ENCODE peak calls at places on chromosomes 7 and 10, in nine cellular contexts. W is WTC11; U is central memory CD4-positive, alpha-beta T cell; O is cerebellar nuclear complex; G is activated CD4-positive, alpha-beta T cell treated with anti-CD3 and anti-CD28 coated beads, Interleukin-2, amount 50 U/mL, for 24 hours; C is right cardiac atrium; Q is GM04503; F is stromal cell of bone marrow; P is NCI-H774. R is an unnamed sample.

GRCh38 chr7:79211724-79212123 is 241.7 kb downstream of the MAGI2 start:
- DNase-seq in W (no peak), U (no peak), O (no peak), G (no peak), C (no peak), Q (no peak), F (no peak), P (no peak), R (no peak)

GRCh38 chr10:20004087-20004523 is 187.9 kb downstream of the PLXDC2 start:
- DNase-seq in W (no peak), U (no peak), O (no peak), G (no peak), C (peak; percentile 61), Q (no peak), F (no peak), P (no peak), R (peak; percentile 9)

GRCh38 chr7:88614736-88615135 is 144.8 kb upstream of the ZNF804B start:
- DNase-seq in W (no peak), U (no peak), O (no peak), G (no peak), C (no peak), Q (no peak), F (no peak), P (no peak), R (no peak)

GRCh38 chr10:33032354-33033254 is 74.6 kb upstream of the ITGB1 start:
- DNase-seq in W (no peak), U (no peak), O (no peak), G (no peak), C (no peak), Q (no peak), F (peak; percentile 59), P (no peak), R (peak; percentile 57)

GRCh38 chr7:157168571-157168970 is 29.8 kb downstream of the UBE3C start:
- DNase-seq in W (no peak), U (no peak), O (no peak), G (no peak), C (no peak), Q (no peak), F (no peak), P (no peak), R (no peak)

GRCh38 chr10:125072824-125073223 is 87.5 kb downstream of the CTBP2 start:
- DNase-seq in W (no peak), U (no peak), O (no peak), G (no peak), C (peak; percentile 3), Q (no peak), F (no peak), P (no peak), R (no peak)

GRCh38 chr7:1691096-1691495 is 21.0 kb downstream of the ELFN1 start:
- DNase-seq in W (no peak), U (no peak), O (no peak), G (no peak), C (no peak), Q (no peak), F (no peak), P (no peak), R (no peak)

GRCh38 chr10:97433430-97434001 is 7.5 kb downstream of the PGAM1 start:
- DNase-seq in W (no peak), U (no peak), O (no peak), G (no peak), C (no peak), Q (no peak), F (no peak), P (no peak), R (no peak)

GRCh38 chr7:130943336-130943901 is 209.4 kb upstream of the KLF14 start:
- DNase-seq in W (no peak), U (peak; percentile 65), O (no peak), G (no peak), C (no peak), Q (no peak), F (peak; percentile 65), P (peak; percentile 14), R (no peak)

GRCh38 chr7:134854816-134855215 is 75.4 kb downstream of the CALD1 start:
- DNase-seq in W (no peak), U (no peak), O (no peak), G (no peak), C (no peak), Q (no peak), F (peak; percentile 80), P (no peak), R (peak; percentile 18)

GRCh38 chr7:123712619-123713018 is 36.2 kb downstream of the WASL start:
- DNase-seq in W (no peak), U (no peak), O (no peak), G (no peak), C (no peak), Q (peak; percentile 35), F (no peak), P (no peak), R (no peak)

GRCh38 chr10:84194424-84195043 is at the start of gene CDHR1:
- DNase-seq in W (peak; percentile 73), U (no peak), O (no peak), G (no peak), C (peak; percentile 44), Q (no peak), F (no peak), P (no peak), R (no peak)

GRCh38 chr10:6396652-6397051 is 183.4 kb downstream of the PRKCQ start:
- DNase-seq in W (no peak), U (no peak), O (no peak), G (no peak), C (no peak), Q (peak; percentile 93), F (no peak), P (no peak), R (no peak)

GRCh38 chr7:134932707-134933370 is 53.5 kb upstream of the AGBL3 start:
- DNase-seq in W (no peak), U (no peak), O (peak; percentile 71), G (no peak), C (peak; percentile 72), Q (no peak), F (peak; percentile 91), P (no peak), R (no peak)

GRCh38 chr7:153396475-153396874 is 636.9 kb downstream of the ACTR3B start:
- DNase-seq in W (no peak), U (no peak), O (no peak), G (no peak), C (no peak), Q (no peak), F (no peak), P (no peak), R (no peak)

GRCh38 chr10:132303361-132304115 is 4.2 kb downstream of the STK32C start:
- DNase-seq in W (no peak), U (no peak), O (no peak), G (no peak), C (no peak), Q (no peak), F (no peak), P (no peak), R (no peak)

GRCh38 chr7:106866298-106867281 is 1.5 kb downstream of the PIK3CG start:
- DNase-seq in W (no peak), U (no peak), O (no peak), G (no peak), C (no peak), Q (no peak), F (no peak), P (no peak), R (no peak)

GRCh38 chr7:16648551-16648950 is 2.6 kb downstream of the BZW2 start:
- DNase-seq in W (no peak), U (no peak), O (no peak), G (no peak), C (no peak), Q (no peak), F (no peak), P (no peak), R (no peak)

GRCh38 chr7:2734761-2735571 is 47.0 kb downstream of the AMZ1 start:
- DNase-seq in W (peak; percentile 16), U (no peak), O (no peak), G (no peak), C (no peak), Q (no peak), F (no peak), P (no peak), R (no peak)

GRCh38 chr7:112573302-112574039 is 92.7 kb downstream of the LSMEM1 start:
- DNase-seq in W (no peak), U (no peak), O (no peak), G (no peak), C (no peak), Q (no peak), F (no peak), P (no peak), R (no peak)

GRCh38 chr7:157394246-157395191 is 57.7 kb downstream of the DNAJB6 start:
- DNase-seq in W (no peak), U (no peak), O (no peak), G (no peak), C (no peak), Q (no peak), F (no peak), P (no peak), R (peak; percentile 20)

GRCh38 chr10:26881600-26882331 is 21.0 kb upstream of the ABI1 start:
- DNase-seq in W (no peak), U (peak; percentile 40), O (peak; percentile 24), G (no peak), C (no peak), Q (no peak), F (peak; percentile 59), P (peak; percentile 23), R (no peak)

GRCh38 chr7:139995034-139995915 is 67.5 kb downstream of the PARP12 start:
- DNase-seq in W (no peak), U (no peak), O (no peak), G (no peak), C (peak; percentile 40), Q (peak; percentile 11), F (peak; percentile 40), P (no peak), R (peak; percentile 72)

GRCh38 chr10:60377955-60378354 is 11.7 kb downstream of the ANK3 start:
- DNase-seq in W (no peak), U (no peak), O (no peak), G (no peak), C (no peak), Q (no peak), F (no peak), P (no peak), R (no peak)

GRCh38 chr7:21942955-21943354 is 2.7 kb downstream of the CDCA7L start:
- DNase-seq in W (no peak), U (no peak), O (no peak), G (no peak), C (no peak), Q (no peak), F (no peak), P (no peak), R (no peak)

GRCh38 chr10:118721005-118721876 is 33.5 kb downstream of the CACUL1 start:
- DNase-seq in W (peak; percentile 47), U (peak; percentile 56), O (no peak), G (peak; percentile 26), C (no peak), Q (no peak), F (peak; percentile 48), P (peak; percentile 1), R (peak; percentile 6)

GRCh38 chr7:151229249-151229648 is 2.2 kb upstream of the ABCF2 start:
- DNase-seq in W (no peak), U (no peak), O (no peak), G (no peak), C (no peak), Q (no peak), F (no peak), P (no peak), R (no peak)

GRCh38 chr7:81676813-81677212 is 93.0 kb downstream of the HGF start:
- DNase-seq in W (no peak), U (no peak), O (no peak), G (no peak), C (no peak), Q (no peak), F (no peak), P (no peak), R (peak; percentile 47)

GRCh38 chr7:157619753-157620525 is 283.1 kb downstream of the DNAJB6 start:
- DNase-seq in W (no peak), U (no peak), O (no peak), G (no peak), C (no peak), Q (no peak), F (no peak), P (no peak), R (no peak)

GRCh38 chr10:2938869-2939268 is 128.5 kb upstream of the PFKP start:
- DNase-seq in W (no peak), U (no peak), O (no peak), G (no peak), C (no peak), Q (no peak), F (no peak), P (no peak), R (no peak)

GRCh38 chr7:105209433-105209832 is 179.3 kb downstream of the SRPK2 start:
- DNase-seq in W (no peak), U (no peak), O (no peak), G (no peak), C (no peak), Q (no peak), F (no peak), P (no peak), R (no peak)

R was measured in MG63.